ENCODE peak calls at places on chromosomes 16 and 17, in six cellular contexts. W, A, I, Q, F and G are unnamed samples. For H3K4me1, the result is how much of the 10 kb centered on the place peaks cover.

GRCh38 chr17:13759936-13760335 is 158.2 kb upstream of the HS3ST3A1 start:
- DNase-seq in W (no peak), A (no peak), I (no peak), Q (no peak), F (no peak), G (no peak)

GRCh38 chr17:82168568-82168967 is 44.1 kb downstream of the CCDC57 start:
- DNase-seq in W (no peak), A (no peak), I (no peak), Q (no peak), F (no peak), G (no peak)

GRCh38 chr17:79658811-79659207 is 48.0 kb upstream of the RBFOX3 start:
- DNase-seq in W (peak), A (peak), I (peak), Q (peak), F (peak), G (no peak)

GRCh38 chr17:57782051-57782490 is 37.0 kb upstream of the CCDC182 start:
- DNase-seq in W (no peak), A (no peak), I (peak), Q (no peak), F (no peak), G (peak)

GRCh38 chr17:76014100-76014924 is 12.8 kb downstream of the EVPL start:
- DNase-seq in W (peak), A (peak), I (peak), Q (peak), F (peak), G (peak)

GRCh38 chr16:13968835-13969234 is 48.9 kb downstream of the ERCC4 start:
- DNase-seq in W (no peak), A (no peak), I (peak), Q (no peak), F (no peak), G (no peak)

GRCh38 chr17:59124665-59125064 is 18.0 kb upstream of the TRIM37 start:
- DNase-seq in W (no peak), A (no peak), I (no peak), Q (no peak), F (no peak), G (no peak)

GRCh38 chr17:48894886-48895285 is 2.3 kb downstream of the ATP5MC1 start:
- DNase-seq in W (no peak), A (no peak), I (no peak), Q (no peak), F (no peak), G (no peak)

GRCh38 chr16:27867122-27868110 is 196.1 kb downstream of the GSG1L start:
- DNase-seq in W (peak), A (peak), I (peak), Q (peak), F (peak), G (peak)

GRCh38 chr16:51939371-51940005 is 607.5 kb downstream of the TOX3 start:
- DNase-seq in W (no peak), A (no peak), I (peak), Q (no peak), F (no peak), G (no peak)

GRCh38 chr16:47045023-47045422 is 71.5 kb upstream of the DNAJA2 start:
- DNase-seq in W (peak), A (no peak), I (no peak), Q (peak), F (no peak), G (no peak)

GRCh38 chr17:61487668-61488595 is 35.7 kb downstream of the TBX4 start:
- DNase-seq in W (no peak), A (no peak), I (no peak), Q (no peak), F (no peak), G (no peak)

GRCh38 chr17:79542718-79543117 is 68.1 kb downstream of the RBFOX3 start:
- DNase-seq in W (no peak), A (no peak), I (no peak), Q (no peak), F (no peak), G (no peak)

GRCh38 chr16:383326-384020 is 1.7 kb upstream of the PGAP6 start:
- DNase-seq in W (no peak), A (peak), I (peak), Q (peak), F (peak), G (no peak)

GRCh38 chr16:57828272-57829161 is 26.2 kb upstream of the KIFC3 start:
- DNase-seq in W (no peak), A (no peak), I (peak), Q (no peak), F (no peak), G (no peak)

GRCh38 chr17:2792541-2793169 is 3.6 kb upstream of the RAP1GAP2 start:
- DNase-seq in W (no peak), A (no peak), I (no peak), Q (no peak), F (no peak), G (no peak)

GRCh38 chr17:63596856-63597557 is 3.7 kb upstream of the TACO1 start:
- DNase-seq in W (no peak), A (no peak), I (no peak), Q (no peak), F (no peak), G (no peak)

GRCh38 chr16:79717324-79717848 is 116.8 kb upstream of the MAF start:
- DNase-seq in W (no peak), A (no peak), I (no peak), Q (peak), F (no peak), G (no peak)

GRCh38 chr17:77591231-77591785 is 367.2 kb upstream of the TNRC6C start:
- DNase-seq in W (no peak), A (peak), I (no peak), Q (no peak), F (no peak), G (no peak)

GRCh38 chr16:30030841-30031413 is at the start of gene TLCD3B:
- DNase-seq in W (no peak), A (peak), I (peak), Q (no peak), F (no peak), G (no peak)

GRCh38 chr17:47279062-47279801 is 25.6 kb downstream of the ITGB3 start:
- DNase-seq in W (peak), A (no peak), I (peak), Q (peak), F (no peak), G (no peak)

GRCh38 chr16:12119562-12119961 is 143.0 kb downstream of the SNX29 start:
- DNase-seq in W (peak), A (no peak), I (no peak), Q (peak), F (no peak), G (no peak)

GRCh38 chr17:4643676-4644075 is 2.2 kb upstream of the ALOX15 start:
- DNase-seq in W (no peak), A (no peak), I (no peak), Q (no peak), F (no peak), G (no peak)

GRCh38 chr16:11994187-11995119 is 17.9 kb downstream of the SNX29 start:
- DNase-seq in W (no peak), A (no peak), I (no peak), Q (peak), F (no peak), G (no peak)

GRCh38 chr16:17633146-17633966 is 162.6 kb upstream of the XYLT1 start:
- DNase-seq in W (peak), A (no peak), I (no peak), Q (no peak), F (no peak), G (no peak)

GRCh38 chr17:81708739-81709185 is 3.3 kb upstream of the SLC25A10 start:
- DNase-seq in W (no peak), A (no peak), I (no peak), Q (no peak), F (no peak), G (no peak)

GRCh38 chr16:4404247-4404966 is 12.0 kb downstream of the CORO7 start:
- DNase-seq in W (no peak), A (peak), I (peak), Q (peak), F (no peak), G (peak)

GRCh38 chr16:27928542-27928941 is 135.0 kb downstream of the GSG1L start:
- DNase-seq in W (no peak), A (no peak), I (peak), Q (no peak), F (no peak), G (no peak)

GRCh38 chr17:76582660-76583059 is 3.0 kb downstream of the ST6GALNAC2 start:
- DNase-seq in W (no peak), A (no peak), I (no peak), Q (no peak), F (no peak), G (no peak)

GRCh38 chr16:72947379-72948237 is 100.3 kb downstream of the ZFHX3 start:
- DNase-seq in W (peak), A (no peak), I (no peak), Q (no peak), F (no peak), G (no peak)

GRCh38 chr17:34254651-34255380 is at the start of gene CCL2:
- DNase-seq in W (peak), A (peak), I (peak), Q (peak), F (no peak), G (no peak)

GRCh38 chr17:79155701-79156100 is 81.1 kb downstream of the ENGASE start:
- DNase-seq in W (no peak), A (no peak), I (no peak), Q (no peak), F (no peak), G (no peak)

GRCh38 chr17:10126554-10127493 is 71.6 kb downstream of the GAS7 start:
- DNase-seq in W (no peak), A (no peak), I (peak), Q (peak), F (no peak), G (peak)

GRCh38 chr16:53130193-53131049 is 75.6 kb downstream of the CHD9 start:
- DNase-seq in W (peak), A (peak), I (peak), Q (peak), F (peak), G (peak)

GRCh38 chr16:17557480-17557879 is 86.7 kb upstream of the XYLT1 start:
- DNase-seq in W (no peak), A (no peak), I (no peak), Q (no peak), F (no peak), G (no peak)

GRCh38 chr16:30761427-30761927 is 385 bp downstream of the CFAP119 start:
- DNase-seq in W (peak), A (peak), I (peak), Q (peak), F (no peak), G (peak)

GRCh38 chr17:29326414-29326813 is 32.5 kb upstream of the NUFIP2 start:
- DNase-seq in W (no peak), A (no peak), I (no peak), Q (no peak), F (no peak), G (no peak)

GRCh38 chr16:19563377-19563776 is 7.9 kb downstream of the VPS35L start:
- DNase-seq in W (no peak), A (no peak), I (no peak), Q (no peak), F (no peak), G (no peak)

GRCh38 chr17:40551874-40552768 is 13.2 kb downstream of the CCR7 start:
- DNase-seq in W (peak), A (peak), I (no peak), Q (peak), F (no peak), G (peak)

GRCh38 chr16:71930993-71931392 is 35.7 kb downstream of the IST1 start:
- DNase-seq in W (no peak), A (no peak), I (no peak), Q (no peak), F (no peak), G (no peak)
- H3K4me1 ChIP-seq in W (under half), A (under half), I (under half), Q (under half), F (under half), G (under half)

GRCh38 chr16:23394141-23394540 is 58.8 kb downstream of the COG7 start:
- DNase-seq in W (no peak), A (no peak), I (no peak), Q (no peak), F (no peak), G (no peak)
- H2AFZ ChIP-seq in W (no peak), A (no peak), I (no peak), Q (no peak), F (no peak), G (no peak)

GRCh38 chr17:21358185-21358584 is 18.0 kb upstream of the KCNJ12 start:
- DNase-seq in W (no peak), A (no peak), I (no peak), Q (no peak), F (no peak), G (no peak)
- H3K4me1 ChIP-seq in W (under half), A (under half), I (under half), Q (under half), F (under half), G (under half)

DNA sequence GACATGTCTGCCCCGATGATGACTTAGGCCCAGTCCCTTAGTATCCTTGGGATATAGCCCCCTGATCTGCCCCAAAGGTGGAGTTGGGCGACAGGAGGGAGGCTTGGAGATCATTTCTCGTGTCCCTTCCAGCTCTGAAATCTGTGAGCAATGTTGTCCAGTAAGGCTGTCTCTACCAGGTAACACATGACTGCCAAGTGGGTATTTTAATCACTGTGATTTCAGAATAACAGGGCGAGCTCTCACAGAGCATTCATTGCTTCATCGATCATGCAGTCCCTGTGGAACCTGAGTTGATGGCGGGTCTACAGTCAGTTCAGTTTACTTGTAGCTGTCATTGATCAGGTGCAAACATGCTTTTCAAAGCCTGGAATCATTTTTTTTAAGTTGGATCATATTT is 39.2 kb downstream of the KSR1 start:
- DNase-seq in W (no peak), A (no peak), I (no peak), Q (no peak), F (no peak), G (no peak)
- H2AFZ ChIP-seq in W (no peak), A (no peak), I (no peak), Q (no peak), F (no peak), G (no peak)

GRCh38 chr17:17757944-17758343 is 76.7 kb downstream of the RAI1 start:
- DNase-seq in W (no peak), A (no peak), I (no peak), Q (no peak), F (no peak), G (no peak)
- H3K4me1 ChIP-seq in W (under half), A (under half), I (under half), Q (under half), F (under half), G (under half)

DNA sequence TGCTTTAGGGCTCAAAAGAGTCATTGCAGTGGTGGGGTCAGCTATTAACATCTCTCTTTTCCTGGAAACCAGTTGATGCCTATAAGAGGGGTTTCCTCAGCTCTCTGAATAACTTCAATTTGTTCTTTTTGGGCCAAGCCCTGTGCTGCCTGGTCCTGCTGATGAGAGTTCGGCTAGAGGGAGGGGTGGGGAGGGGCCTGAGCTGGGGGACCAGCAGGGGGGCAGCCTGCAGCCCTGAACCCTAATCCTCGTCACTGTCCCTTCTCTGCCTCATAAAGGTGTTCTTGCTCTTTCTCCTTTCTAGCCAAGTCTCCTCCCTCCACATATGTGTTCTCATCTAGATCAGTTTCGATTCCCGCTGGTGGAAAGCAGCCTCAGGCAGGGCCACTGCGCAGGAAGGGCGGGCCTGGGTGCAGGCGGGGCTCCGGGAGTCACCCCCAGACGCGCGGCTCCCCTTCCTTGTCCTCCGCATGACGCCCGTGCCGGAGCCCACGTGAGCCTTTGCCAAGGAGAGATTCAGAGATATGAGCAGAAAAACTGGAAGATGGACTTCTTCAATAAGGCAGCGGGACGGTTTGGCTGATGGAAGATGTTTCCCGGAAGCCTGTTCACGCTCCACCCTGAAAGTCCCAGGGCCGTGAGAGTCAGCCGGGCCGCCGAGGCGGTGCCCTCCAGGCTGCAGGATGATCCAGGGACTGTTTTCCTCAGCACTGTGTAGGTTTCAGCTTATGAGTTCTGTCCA is 15.0 kb upstream of the RHOT1 start:
- DNase-seq in W (peak), A (peak), I (peak), Q (peak), F (no peak), G (peak)
- H2AFZ ChIP-seq in W (peak), A (peak), I (peak), Q (no peak), F (peak), G (peak)